ENCODE peak calls at places on chromosomes 1 and 21, in ten cellular contexts. D is fibroblast of pulmonary artery; O is ovary; F is effector memory CD4-positive, alpha-beta T cell; C is T-helper 1 cell; A is fibroblast of lung; M is NCI-H2081; G is stimulated activated CD8-positive, alpha-beta memory T cell treated with anti-CD3 and anti-CD28 coated beads, Interleukin-4, amount 100 ng/mL, for 1 hour; I is head of caudate nucleus; N is hippocampal formation. K is an unnamed sample.

GRCh38 chr1:114482585-114482984 is 28.4 kb downstream of the TRIM33 start:
- DNase-seq in O (no peak), C (no peak), D (no peak), N (no peak), F (no peak), M (no peak), G (no peak), I (no peak), A (no peak), K (no peak)

GRCh38 chr1:6488602-6489382 is 2.7 kb downstream of the PLEKHG5 start:
- DNase-seq in A (no peak), I (no peak), F (no peak), M (no peak), N (no peak), C (no peak), G (no peak), O (no peak), D (no peak), K (no peak)

GRCh38 chr1:207789792-207790787 is 38.2 kb downstream of the CD46 start:
- DNase-seq in M (no peak), I (no peak), F (no peak), N (no peak), D (no peak), C (no peak), A (no peak), G (no peak), O (no peak), K (no peak)

GRCh38 chr1:195740862-195741261 is 867.4 kb downstream of the KCNT2 start:
- DNase-seq in F (no peak), N (no peak), C (no peak), M (no peak), G (no peak), D (no peak), I (no peak), O (no peak), A (no peak), K (no peak)

GRCh38 chr21:41367598-41368360 is 6.0 kb downstream of the MX2 start:
- DNase-seq in A (no peak), M (no peak), N (no peak), F (no peak), I (no peak), O (no peak), C (no peak), D (no peak), G (no peak), K (no peak)

GRCh38 chr1:167996266-167996665 is 59.4 kb upstream of the MPC2 start:
- DNase-seq in N (no peak), C (no peak), F (no peak), M (no peak), G (no peak), O (no peak), A (no peak), D (no peak), I (no peak), K (no peak)

GRCh38 chr1:12536023-12536639 is 81.9 kb downstream of the DHRS3 start:
- DNase-seq in G (no peak), A (no peak), F (no peak), C (no peak), M (no peak), D (no peak), O (no peak), I (no peak), N (no peak), K (no peak)

GRCh38 chr1:198462365-198463025 is 78.0 kb downstream of the ATP6V1G3 start:
- DNase-seq in I (no peak), A (peak), G (no peak), N (no peak), F (no peak), D (peak), M (no peak), O (no peak), C (no peak), K (no peak)

GRCh38 chr1:27772071-27772470 is 948 bp upstream of the STX12 start:
- DNase-seq in M (no peak), G (no peak), C (no peak), A (peak), I (no peak), O (no peak), D (peak), N (no peak), F (no peak), K (no peak)

GRCh38 chr1:234532511-234532922 is 53.5 kb upstream of the TARBP1 start:
- DNase-seq in O (no peak), N (no peak), F (no peak), A (peak), G (no peak), I (no peak), M (no peak), D (no peak), C (no peak), K (peak)

GRCh38 chr1:59105548-59106507 is 191.1 kb upstream of the FGGY start:
- DNase-seq in A (no peak), C (no peak), G (no peak), I (no peak), N (no peak), O (no peak), D (no peak), F (no peak), M (no peak), K (no peak)

GRCh38 chr1:96544051-96544830 is 177.3 kb upstream of the PTBP2 start:
- DNase-seq in I (no peak), C (no peak), G (no peak), M (no peak), N (no peak), A (no peak), D (no peak), O (no peak), F (no peak), K (no peak)

GRCh38 chr21:34844033-34844923 is 175.5 kb downstream of the CLIC6 start:
- DNase-seq in O (no peak), G (no peak), M (no peak), D (peak), I (no peak), C (no peak), F (no peak), N (no peak), A (no peak), K (peak)

GRCh38 chr1:246836169-246836568 is 95.6 kb downstream of the AHCTF1 start:
- DNase-seq in D (peak), F (no peak), O (no peak), I (no peak), M (no peak), N (no peak), A (peak), C (no peak), G (no peak), K (no peak)

GRCh38 chr1:180170569-180170968 is 15.9 kb downstream of the QSOX1 start:
- DNase-seq in I (no peak), C (no peak), N (no peak), F (no peak), G (no peak), D (no peak), M (no peak), A (no peak), O (no peak), K (no peak)

GRCh38 chr1:166511754-166512153 is 327.5 kb upstream of the POGK start:
- DNase-seq in O (no peak), M (no peak), N (no peak), G (no peak), D (no peak), C (no peak), A (no peak), I (no peak), F (no peak), K (no peak)

GRCh38 chr1:22137006-22137720 is 5.7 kb downstream of the WNT4 start:
- DNase-seq in I (no peak), D (peak), M (no peak), A (no peak), N (no peak), C (no peak), G (no peak), F (no peak), O (peak), K (no peak)